ENCODE peak calls at places on chromosome 16, in five cellular contexts. Z is trophoblast cell, G is IMR-90, T is H1, V is neuronal stem cell. N is an unnamed sample.
A peak's percentile ranks its signal among the peaks of the same experiment; 100 is the strongest.

GRCh38 chr16:84117482-84117843 is 721 bp upstream of the MBTPS1 start:
- DNase-seq in T (no peak), V (peak; percentile 20), G (peak; percentile 31), Z (no peak), N (peak; percentile 63)

GRCh38 chr16:26149661-26150060 is 457.9 kb downstream of the HS3ST4 start:
- DNase-seq in T (no peak), G (no peak), V (no peak), Z (no peak), N (no peak)

GRCh38 chr16:58644765-58645487 is 15.3 kb upstream of the CNOT1 start:
- DNase-seq in Z (peak; percentile 64), T (no peak), V (no peak), G (no peak), N (no peak)

GRCh38 chr16:8376430-8376829 is 213.9 kb downstream of the TMEM114 start:
- DNase-seq in Z (no peak), V (no peak), G (no peak), T (no peak), N (no peak)

GRCh38 chr16:1606774-1607173 is 5.1 kb downstream of the IFT140 start:
- DNase-seq in T (no peak), V (no peak), Z (no peak), G (no peak), N (no peak)

GRCh38 chr16:85449885-85450245 is 163.3 kb upstream of the GSE1 start:
- DNase-seq in Z (no peak), G (no peak), T (no peak), V (no peak), N (no peak)

GRCh38 chr16:22323173-22323997 is 26.2 kb downstream of the POLR3E start:
- DNase-seq in Z (no peak), T (no peak), V (no peak), G (no peak), N (no peak)

GRCh38 chr16:84959045-84959576 is 52.2 kb downstream of the ZDHHC7 start:
- DNase-seq in G (no peak), Z (no peak), V (no peak), T (no peak), N (no peak)

GRCh38 chr16:16025214-16025968 is 76.0 kb downstream of the ABCC1 start:
- DNase-seq in Z (no peak), V (no peak), G (peak; percentile 97), T (no peak), N (peak; percentile 72)

GRCh38 chr16:85825326-85825725 is 25.8 kb downstream of the COX4I1 start:
- DNase-seq in T (no peak), V (no peak), Z (no peak), G (no peak), N (no peak)

GRCh38 chr16:56985288-56985961 is 3.9 kb upstream of the NLRC5 start:
- DNase-seq in G (peak; percentile 85), Z (peak; percentile 52), T (no peak), V (no peak), N (peak; percentile 93)

GRCh38 chr16:728131-728889 is 1.4 kb downstream of the HAGHL start:
- DNase-seq in T (no peak), G (peak; percentile 78), Z (peak; percentile 70), V (no peak), N (peak; percentile 89)

GRCh38 chr16:17367932-17368331 is 102.8 kb downstream of the XYLT1 start:
- DNase-seq in V (peak; percentile 44), T (peak; percentile 82), Z (no peak), G (peak; percentile 61), N (no peak)

GRCh38 chr16:66364117-66364958 is 2.2 kb upstream of the CDH5 start:
- DNase-seq in T (no peak), Z (no peak), V (no peak), G (no peak), N (peak; percentile 20)

GRCh38 chr16:73037331-73037745 is 10.6 kb downstream of the ZFHX3 start:
- DNase-seq in T (no peak), V (no peak), G (no peak), Z (no peak), N (peak; percentile 56)

GRCh38 chr16:85446846-85447656 is 166.1 kb upstream of the GSE1 start:
- DNase-seq in Z (no peak), V (no peak), T (no peak), G (no peak), N (no peak)

GRCh38 chr16:12500771-12501170 is 302.9 kb downstream of the CPPED1 start:
- DNase-seq in V (no peak), Z (no peak), T (no peak), G (no peak), N (no peak)

GRCh38 chr16:79114759-79115158 is 485.8 kb downstream of the MAF start:
- DNase-seq in G (no peak), V (no peak), T (no peak), Z (no peak), N (no peak)

GRCh38 chr16:50467943-50468748 is 80.0 kb upstream of the NKD1 start:
- DNase-seq in Z (peak; percentile 43), G (no peak), T (peak; percentile 74), V (peak; percentile 62), N (no peak)

GRCh38 chr16:73420244-73421040 is 372.5 kb upstream of the ZFHX3 start:
- DNase-seq in T (no peak), V (no peak), G (no peak), Z (no peak), N (no peak)

GRCh38 chr16:1311738-1312458 is 2.5 kb downstream of the UBE2I start:
- DNase-seq in V (no peak), T (no peak), G (peak; percentile 17), Z (no peak), N (no peak)

GRCh38 chr16:85367485-85367884 is 245.6 kb upstream of the GSE1 start:
- DNase-seq in G (no peak), V (no peak), T (no peak), Z (no peak), N (no peak)

GRCh38 chr16:11111166-11111565 is 144.8 kb downstream of the SOCS1 start:
- DNase-seq in G (no peak), V (no peak), Z (no peak), T (no peak), N (no peak)

GRCh38 chr16:11114366-11115164 is 141.4 kb downstream of the SOCS1 start:
- DNase-seq in Z (no peak), V (no peak), G (no peak), T (no peak), N (no peak)

GRCh38 chr16:11111891-11112634 is 143.9 kb downstream of the SOCS1 start:
- DNase-seq in G (no peak), V (no peak), Z (no peak), T (no peak), N (no peak)

GRCh38 chr16:11109551-11109950 is 146.5 kb downstream of the SOCS1 start:
- DNase-seq in Z (no peak), G (peak; percentile 79), T (no peak), V (no peak), N (peak; percentile 80)

GRCh38 chr16:11112723-11113348 is 143.2 kb downstream of the SOCS1 start:
- DNase-seq in V (no peak), G (no peak), T (no peak), Z (no peak), N (no peak)
- H2AFZ ChIP-seq in V (no peak overlapping the region), G (no peak overlapping the region), T (no peak overlapping the region), Z (no peak overlapping the region), N (no peak overlapping the region)

GRCh38 chr16:87332150-87332549 is 15.0 kb upstream of the C16orf95 start:
- DNase-seq in V (no peak), Z (no peak), T (no peak), G (peak; percentile 52), N (peak; percentile 32)

GRCh38 chr16:87329436-87330256 is 12.5 kb upstream of the C16orf95 start:
- DNase-seq in T (no peak), Z (no peak), V (no peak), G (no peak), N (no peak)

GRCh38 chr16:87330257-87330624 is 13.0 kb upstream of the C16orf95 start:
- DNase-seq in G (no peak), V (no peak), T (no peak), Z (no peak), N (no peak)

GRCh38 chr16:87330646-87331045 is 13.5 kb upstream of the C16orf95 start:
- DNase-seq in T (no peak), Z (no peak), G (no peak), V (no peak), N (no peak)

DNA sequence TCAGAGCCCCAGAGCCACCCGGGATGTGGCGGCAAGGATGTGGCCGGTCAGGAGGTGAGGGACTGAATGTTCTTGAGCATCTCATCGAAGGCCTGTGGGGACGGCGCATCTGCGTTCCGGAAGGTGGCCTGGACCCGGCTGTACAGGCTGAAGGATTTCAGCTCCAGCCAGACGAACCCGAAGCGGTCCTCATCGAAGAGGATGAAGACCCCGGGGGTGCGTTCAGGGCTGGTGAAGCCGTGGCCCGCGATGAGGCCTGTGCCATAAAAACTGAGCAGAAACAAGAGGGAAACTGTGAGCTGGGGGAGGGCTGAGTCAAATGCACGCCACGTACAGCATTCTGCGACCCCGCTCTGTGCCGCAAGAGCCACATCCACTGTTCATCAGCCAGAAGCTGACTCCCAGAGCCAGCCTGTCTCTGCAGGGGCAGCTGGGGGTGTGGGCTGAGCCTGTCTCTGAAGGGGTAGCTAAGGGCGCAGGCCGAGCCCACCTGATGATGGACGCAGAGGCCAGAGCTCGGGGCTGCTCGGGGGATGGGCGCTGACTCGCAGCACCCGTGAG is 14.1 kb upstream of the C16orf95 start:
- DNase-seq in V (no peak), T (no peak), G (no peak), Z (no peak), N (no peak)
- H3K36me3 ChIP-seq in V (peaks cover 61% of the 10 kb centered on the region), T (peaks cover 11% of the 10 kb centered on the region), G (peaks cover 48% of the 10 kb centered on the region), Z (peaks cover 47% of the 10 kb centered on the region), N (peaks cover 93% of the 10 kb centered on the region)

DNA sequence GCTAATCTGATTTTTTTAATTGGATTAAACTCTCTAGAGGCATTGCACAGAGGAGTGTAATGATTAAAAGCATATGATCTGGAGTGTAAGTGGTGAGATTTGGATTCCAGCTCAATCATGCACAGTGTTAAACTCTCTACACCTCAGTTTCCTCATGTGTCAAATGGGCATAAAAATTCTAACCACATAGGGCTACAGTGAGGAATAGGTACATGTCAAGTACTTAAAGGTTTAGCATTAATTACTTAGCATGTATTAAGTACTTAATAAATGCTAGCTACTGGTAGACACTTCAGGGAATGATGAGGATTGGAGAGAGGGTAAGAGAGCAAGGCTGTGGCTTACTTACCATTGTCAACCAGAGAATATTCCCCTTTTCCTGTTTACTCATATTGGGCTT is 17.1 kb downstream of the ERI2 start:
- DNase-seq in T (no peak), Z (no peak), G (no peak), V (no peak), N (no peak)
- H2BK120ac ChIP-seq in T (no peak overlapping the region), Z (no peak overlapping the region), G (no peak overlapping the region), V (no peak overlapping the region), N (no peak overlapping the region)

GRCh38 chr16:81315271-81316175 is 761 bp downstream of the GAN start:
- DNase-seq in G (peak; percentile 51), T (peak; percentile 62), Z (peak; percentile 47), V (peak; percentile 23), N (peak; percentile 69)
- H2AFZ ChIP-seq in G (peak overlapping the region; percentile 93), T (no peak overlapping the region), Z (peak overlapping the region; percentile 86), V (peak overlapping the region; percentile 98), N (peak overlapping the region; percentile 66)

N was measured in mesenchymal stem cell.